ENCODE peak calls at places on chromosomes 5 and 9, in four cellular contexts. One of them, this sample, is unnamed.
A peak's percentile ranks its signal among the peaks of the same experiment; 100 is the strongest.

GRCh38 chr5:11452854-11453253 is 451.4 kb downstream of the CTNND2 start:
- DNase-seq in upper lobe of right lung: no peak
- DNase-seq in effector CD4-positive, alpha-beta T cell: no peak
- DNase-seq in T1000: no peak
- DNase-seq in this sample: no peak

GRCh38 chr9:71767421-71768321 is 642 bp downstream of the CEMIP2 start:
- DNase-seq in upper lobe of right lung: peak; percentile 66
- DNase-seq in effector CD4-positive, alpha-beta T cell: no peak
- DNase-seq in T1000: no peak
- DNase-seq in this sample: peak; percentile 67

GRCh38 chr9:131657456-131657855 is 82.4 kb downstream of the RAPGEF1 start:
- DNase-seq in upper lobe of right lung: no peak
- DNase-seq in effector CD4-positive, alpha-beta T cell: no peak
- DNase-seq in T1000: no peak
- DNase-seq in this sample: no peak

GRCh38 chr9:114896344-114896743 is 34.0 kb downstream of the TNFSF8 start:
- DNase-seq in upper lobe of right lung: no peak
- DNase-seq in effector CD4-positive, alpha-beta T cell: no peak
- DNase-seq in T1000: no peak
- DNase-seq in this sample: no peak

GRCh38 chr5:123517479-123517878 is 5.5 kb downstream of the CSNK1G3 start:
- DNase-seq in upper lobe of right lung: no peak
- DNase-seq in effector CD4-positive, alpha-beta T cell: no peak
- DNase-seq in T1000: no peak
- DNase-seq in this sample: no peak

GRCh38 chr5:171673328-171673727 is 112.3 kb upstream of the SMIM23 start:
- DNase-seq in upper lobe of right lung: no peak
- DNase-seq in effector CD4-positive, alpha-beta T cell: no peak
- DNase-seq in T1000: no peak
- DNase-seq in this sample: peak; percentile 83

GRCh38 chr9:95753762-95754465 is 121.6 kb upstream of the ERCC6L2 start:
- DNase-seq in upper lobe of right lung: no peak
- DNase-seq in effector CD4-positive, alpha-beta T cell: no peak
- DNase-seq in T1000: no peak
- DNase-seq in this sample: peak; percentile 80

GRCh38 chr9:78399153-78399552 is 102.2 kb downstream of the PSAT1 start:
- DNase-seq in upper lobe of right lung: no peak
- DNase-seq in effector CD4-positive, alpha-beta T cell: no peak
- DNase-seq in T1000: no peak
- DNase-seq in this sample: no peak

GRCh38 chr5:132009706-132010405 is 1.6 kb downstream of the ACSL6 start:
- DNase-seq in upper lobe of right lung: peak; percentile 33
- DNase-seq in effector CD4-positive, alpha-beta T cell: no peak
- DNase-seq in T1000: no peak
- DNase-seq in this sample: peak; percentile 22

GRCh38 chr9:136695955-136696354 is 8.7 kb upstream of the AGPAT2 start:
- DNase-seq in upper lobe of right lung: peak; percentile 73
- DNase-seq in effector CD4-positive, alpha-beta T cell: no peak
- DNase-seq in T1000: no peak
- DNase-seq in this sample: no peak

This sample was measured in sciatic nerve.